ENCODE peak calls at places on chromosomes 2 and 18, in five cellular contexts. One of them, this sample, is unnamed.

GRCh38 chr2:186687774-186688173 is 6.1 kb upstream of the FAM171B start:
- DNase-seq in T-helper 17 cell: no peak
- DNase-seq in AG08395: no peak
- DNase-seq in uterus: no peak
- DNase-seq in NCI-H1105 treated with DMSO at 0.1 percent for 48 hours: peak; percentile 85
- DNase-seq in this sample: no peak

GRCh38 chr18:77207540-77207939 is 42.1 kb upstream of the GALR1 start:
- DNase-seq in T-helper 17 cell: no peak
- DNase-seq in AG08395: peak; percentile 88
- DNase-seq in uterus: peak; percentile 65
- DNase-seq in NCI-H1105 treated with DMSO at 0.1 percent for 48 hours: peak; percentile 54
- DNase-seq in this sample: peak; percentile 66

GRCh38 chr2:102251042-102251848 is 60.1 kb upstream of the IL1RL1 start:
- DNase-seq in T-helper 17 cell: peak; percentile 58
- DNase-seq in AG08395: peak; percentile 58
- DNase-seq in uterus: no peak
- DNase-seq in NCI-H1105 treated with DMSO at 0.1 percent for 48 hours: no peak
- DNase-seq in this sample: no peak

GRCh38 chr2:8661736-8662135 is 20.1 kb upstream of the ID2 start:
- DNase-seq in T-helper 17 cell: no peak
- DNase-seq in AG08395: peak; percentile 67
- DNase-seq in uterus: peak; percentile 52
- DNase-seq in NCI-H1105 treated with DMSO at 0.1 percent for 48 hours: no peak
- DNase-seq in this sample: no peak

GRCh38 chr18:10078053-10078452 is 164.2 kb downstream of the VAPA start:
- DNase-seq in T-helper 17 cell: no peak
- DNase-seq in AG08395: no peak
- DNase-seq in uterus: no peak
- DNase-seq in NCI-H1105 treated with DMSO at 0.1 percent for 48 hours: no peak
- DNase-seq in this sample: no peak

GRCh38 chr2:101258804-101259203 is 6.1 kb downstream of the CNOT11 start:
- DNase-seq in T-helper 17 cell: no peak
- DNase-seq in AG08395: no peak
- DNase-seq in uterus: no peak
- DNase-seq in NCI-H1105 treated with DMSO at 0.1 percent for 48 hours: no peak
- DNase-seq in this sample: no peak

GRCh38 chr18:7568426-7568825 is 1.3 kb downstream of the PTPRM start:
- DNase-seq in T-helper 17 cell: peak; percentile 12
- DNase-seq in AG08395: peak; percentile 16
- DNase-seq in uterus: peak; percentile 28
- DNase-seq in NCI-H1105 treated with DMSO at 0.1 percent for 48 hours: no peak
- DNase-seq in this sample: peak; percentile 73

GRCh38 chr2:100906131-100906530 is 86.2 kb downstream of the NPAS2 start:
- DNase-seq in T-helper 17 cell: no peak
- DNase-seq in AG08395: no peak
- DNase-seq in uterus: no peak
- DNase-seq in NCI-H1105 treated with DMSO at 0.1 percent for 48 hours: no peak
- DNase-seq in this sample: no peak

GRCh38 chr18:61528961-61529360 is 195.7 kb downstream of the CDH20 start:
- DNase-seq in T-helper 17 cell: no peak
- DNase-seq in AG08395: no peak
- DNase-seq in uterus: no peak
- DNase-seq in NCI-H1105 treated with DMSO at 0.1 percent for 48 hours: no peak
- DNase-seq in this sample: no peak

GRCh38 chr2:189304360-189304759 is 124.8 kb upstream of the COL5A2 start:
- DNase-seq in T-helper 17 cell: no peak
- DNase-seq in AG08395: no peak
- DNase-seq in uterus: no peak
- DNase-seq in NCI-H1105 treated with DMSO at 0.1 percent for 48 hours: no peak
- DNase-seq in this sample: no peak

GRCh38 chr2:168455692-168456525 is at the start of gene CERS6:
- DNase-seq in T-helper 17 cell: peak; percentile 27
- DNase-seq in AG08395: peak; percentile 97
- DNase-seq in uterus: peak; percentile 96
- DNase-seq in NCI-H1105 treated with DMSO at 0.1 percent for 48 hours: peak; percentile 80
- DNase-seq in this sample: peak; percentile 98

GRCh38 chr2:160994141-160995002 is 165.9 kb upstream of the TANK start:
- DNase-seq in T-helper 17 cell: peak; percentile 12
- DNase-seq in AG08395: peak; percentile 78
- DNase-seq in uterus: peak; percentile 90
- DNase-seq in NCI-H1105 treated with DMSO at 0.1 percent for 48 hours: peak; percentile 55
- DNase-seq in this sample: peak; percentile 82

GRCh38 chr2:238182362-238182761 is 21.1 kb downstream of the ILKAP start:
- DNase-seq in T-helper 17 cell: no peak
- DNase-seq in AG08395: no peak
- DNase-seq in uterus: no peak
- DNase-seq in NCI-H1105 treated with DMSO at 0.1 percent for 48 hours: peak; percentile 22
- DNase-seq in this sample: no peak

GRCh38 chr2:143451622-143452021 is 322.4 kb downstream of the ARHGAP15 start:
- DNase-seq in T-helper 17 cell: no peak
- DNase-seq in AG08395: peak; percentile 20
- DNase-seq in uterus: no peak
- DNase-seq in NCI-H1105 treated with DMSO at 0.1 percent for 48 hours: no peak
- DNase-seq in this sample: no peak

GRCh38 chr2:182817558-182817957 is 48.9 kb downstream of the FRZB start:
- DNase-seq in T-helper 17 cell: no peak
- DNase-seq in AG08395: no peak
- DNase-seq in uterus: no peak
- DNase-seq in NCI-H1105 treated with DMSO at 0.1 percent for 48 hours: no peak
- DNase-seq in this sample: no peak